ENCODE peak calls at places on chromosomes 5 and 9, in eight cellular contexts. M, S, B, O, V, X, P and T are unnamed samples.
A peak's percentile ranks its signal among the peaks of the same experiment; 100 is the strongest.

GRCh38 chr9:68844196-68844595 is 139.2 kb downstream of the PIP5K1B start:
- DNase-seq in M (no peak), V (no peak), P (no peak), S (no peak), X (no peak), O (no peak), B (no peak), T (no peak)

GRCh38 chr5:14364576-14365472 is 216.8 kb upstream of the OTULINL start:
- DNase-seq in B (peak; percentile 53), S (no peak), O (peak; percentile 17), P (no peak), M (peak; percentile 63), V (no peak), X (no peak), T (no peak)

GRCh38 chr5:139708877-139709586 is 60.9 kb downstream of the CXXC5 start:
- DNase-seq in B (peak; percentile 50), X (peak; percentile 90), V (no peak), O (no peak), M (no peak), P (peak; percentile 76), S (peak; percentile 64), T (no peak)

GRCh38 chr5:107635276-107635675 is 35.5 kb downstream of the EFNA5 start:
- DNase-seq in V (no peak), O (no peak), M (no peak), P (no peak), S (no peak), X (no peak), B (no peak), T (no peak)

GRCh38 chr9:98807070-98807810 is at the start of gene GALNT12:
- DNase-seq in M (no peak), P (no peak), X (no peak), V (peak; percentile 35), B (peak; percentile 66), O (peak; percentile 60), S (peak; percentile 52), T (no peak)

GRCh38 chr5:55480781-55481180 is 54.0 kb downstream of the PLPP1 start:
- DNase-seq in B (no peak), M (peak; percentile 27), P (peak; percentile 39), X (peak; percentile 15), V (no peak), O (no peak), S (no peak), T (no peak)

GRCh38 chr5:9712506-9713285 is 82.5 kb upstream of the TAS2R1 start:
- DNase-seq in M (peak; percentile 95), X (peak; percentile 67), V (no peak), P (peak; percentile 67), S (no peak), O (no peak), B (no peak), T (no peak)

GRCh38 chr9:136784249-136784996 is 6.7 kb upstream of the TMEM141 start:
- DNase-seq in O (no peak), M (peak; percentile 41), B (peak; percentile 53), V (no peak), S (no peak), X (peak; percentile 29), P (no peak), T (no peak)

GRCh38 chr5:179256229-179257189 is 88.8 kb downstream of the ADAMTS2 start:
- DNase-seq in P (no peak), V (no peak), X (no peak), M (no peak), B (no peak), S (no peak), O (no peak), T (no peak)

GRCh38 chr9:120482424-120483186 is 97.4 kb downstream of the CDK5RAP2 start:
- DNase-seq in P (no peak), X (no peak), O (no peak), S (no peak), B (no peak), V (no peak), M (peak; percentile 53), T (no peak)

GRCh38 chr9:93587651-93588347 is 11.4 kb downstream of the PHF2 start:
- DNase-seq in S (no peak), M (no peak), O (no peak), P (no peak), X (no peak), V (no peak), B (no peak), T (no peak)

GRCh38 chr5:80672140-80672736 is 17.5 kb upstream of the DHFR start:
- DNase-seq in V (peak; percentile 55), P (peak; percentile 87), S (peak; percentile 50), O (peak; percentile 78), M (peak; percentile 82), X (peak; percentile 73), B (peak; percentile 79), T (peak; percentile 79)

GRCh38 chr9:95822583-95823431 is 52.7 kb upstream of the ERCC6L2 start:
- DNase-seq in V (no peak), B (no peak), X (peak; percentile 65), O (peak; percentile 47), S (no peak), P (peak; percentile 96), M (peak; percentile 24), T (no peak)